ENCODE peak calls at places on chromosome 10, in seven cellular contexts. X is fibroblast of lung, A is dorsolateral prefrontal cortex, Q is IMR-90, Y is upper lobe of right lung, G is HCT116, T is BJ. V is an unnamed sample.

GRCh38 chr10:14466256-14466655 is 135.5 kb upstream of the FRMD4A start:
- DNase-seq in X (peak; percentile 92), A (no peak), Q (peak; percentile 49), Y (no peak), G (no peak), T (no peak), V (no peak)

GRCh38 chr10:42488416-42488815 is 150.0 kb downstream of the ZNF33B start:
- DNase-seq in X (no peak), A (no peak), Q (peak; percentile 31), Y (no peak), G (no peak), T (peak; percentile 36), V (peak; percentile 60)

GRCh38 chr10:2938869-2939268 is 128.5 kb upstream of the PFKP start:
- DNase-seq in X (peak; percentile 11), A (no peak), Q (peak; percentile 21), Y (no peak), G (no peak), T (no peak), V (no peak)

GRCh38 chr10:95767884-95768556 is 12.1 kb downstream of the ENTPD1 start:
- DNase-seq in X (peak; percentile 10), A (no peak), Q (peak; percentile 66), Y (no peak), G (no peak), T (peak; percentile 5), V (peak; percentile 77)

GRCh38 chr10:43218206-43218950 is 48.5 kb downstream of the RASGEF1A start:
- DNase-seq in X (peak; percentile 86), A (peak; percentile 65), Q (no peak), Y (peak; percentile 44), G (no peak), T (no peak), V (no peak)

GRCh38 chr10:70584941-70585544 is 17.5 kb downstream of the PRF1 start:
- DNase-seq in X (peak; percentile 33), A (no peak), Q (no peak), Y (peak; percentile 61), G (no peak), T (no peak), V (peak; percentile 18)

GRCh38 chr10:89163265-89163995 is 43.7 kb downstream of the CH25H start:
- DNase-seq in X (no peak), A (peak; percentile 50), Q (no peak), Y (no peak), G (no peak), T (no peak), V (peak; percentile 42)

GRCh38 chr10:21526184-21526951 is 886 bp upstream of the SKIDA1 start:
- DNase-seq in X (peak; percentile 89), A (peak; percentile 72), Q (peak; percentile 64), Y (peak; percentile 93), G (no peak), T (no peak), V (peak; percentile 74)

GRCh38 chr10:28991738-28992270 is 297.1 kb upstream of the LYZL1 start:
- DNase-seq in X (peak; percentile 83), A (no peak), Q (peak; percentile 53), Y (no peak), G (peak; percentile 68), T (no peak), V (no peak)

GRCh38 chr10:97732052-97732359 is 4.9 kb upstream of the ZFYVE27 start:
- DNase-seq in X (no peak), A (no peak), Q (no peak), Y (no peak), G (no peak), T (no peak), V (no peak)
- TF ChIP-seq CTCF in X (no peak), A (no peak), Q (no peak), Y (no peak), G (no peak), T (no peak), V (no peak)

GRCh38 chr10:49010295-49010694 is 70.7 kb upstream of the LRRC18 start:
- DNase-seq in X (no peak), A (no peak), Q (no peak), Y (peak; percentile 58), G (no peak), T (no peak), V (no peak)

GRCh38 chr10:49009231-49009979 is 69.8 kb upstream of the LRRC18 start:
- DNase-seq in X (no peak), A (no peak), Q (no peak), Y (no peak), G (no peak), T (no peak), V (no peak)

GRCh38 chr10:49012603-49013002 is 73.0 kb upstream of the LRRC18 start:
- DNase-seq in X (no peak), A (no peak), Q (no peak), Y (peak; percentile 52), G (no peak), T (no peak), V (no peak)

GRCh38 chr10:49011756-49012155 is 72.1 kb upstream of the LRRC18 start:
- DNase-seq in X (no peak), A (no peak), Q (no peak), Y (peak; percentile 58), G (no peak), T (no peak), V (no peak)

GRCh38 chr10:49010831-49011230 is 71.2 kb upstream of the LRRC18 start:
- DNase-seq in X (no peak), A (no peak), Q (no peak), Y (peak; percentile 28), G (no peak), T (no peak), V (no peak)
- H3K4me3 ChIP-seq in X (no peak overlapping the region), A (no peak overlapping the region), Q (no peak overlapping the region), Y (no peak overlapping the region), G (no peak overlapping the region), T (no peak overlapping the region), V (no peak overlapping the region)

GRCh38 chr10:18102404-18102803 is 37.8 kb upstream of the CACNB2 start:
- DNase-seq in X (no peak), A (no peak), Q (no peak), Y (no peak), G (no peak), T (no peak), V (no peak)
- TF ChIP-seq CTCF in X (no peak), A (no peak), Q (no peak), Y (no peak), G (no peak), T (no peak), V (no peak)

DNA sequence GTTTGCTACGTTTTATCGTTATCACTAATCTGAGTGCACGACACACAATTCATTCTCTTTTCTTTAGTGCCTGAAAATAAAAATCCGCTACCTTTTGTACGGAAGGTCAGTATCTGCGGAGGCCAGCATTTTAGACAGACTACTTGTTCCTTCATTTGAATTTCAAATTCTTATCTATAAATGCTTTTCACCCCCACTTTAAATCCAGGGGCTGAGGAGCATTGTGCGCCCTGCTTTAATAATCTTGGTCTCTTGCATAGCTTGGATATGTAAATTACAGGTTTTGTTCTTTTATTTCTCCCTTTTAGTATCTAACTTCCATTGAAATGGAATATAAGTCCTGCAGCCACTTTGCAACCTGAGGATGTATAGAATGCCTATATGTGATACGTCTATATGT is 44.7 kb downstream of the NRP1 start:
- DNase-seq in X (no peak), A (no peak), Q (no peak), Y (no peak), G (no peak), T (no peak), V (no peak)
- H3K4me3 ChIP-seq in X (no peak overlapping the region), A (no peak overlapping the region), Q (no peak overlapping the region), Y (no peak overlapping the region), G (no peak overlapping the region), T (no peak overlapping the region), V (no peak overlapping the region)

GRCh38 chr10:131570716-131571307 is 259.3 kb upstream of the TCERG1L start:
- DNase-seq in X (no peak), A (peak; percentile 5), Q (no peak), Y (no peak), G (no peak), T (no peak), V (no peak)

GRCh38 chr10:131571346-131571745 is 259.8 kb upstream of the TCERG1L start:
- DNase-seq in X (no peak), A (peak; percentile 9), Q (no peak), Y (no peak), G (no peak), T (no peak), V (no peak)

GRCh38 chr10:131568866-131569265 is 257.3 kb upstream of the TCERG1L start:
- DNase-seq in X (no peak), A (peak; percentile 4), Q (no peak), Y (no peak), G (no peak), T (no peak), V (no peak)

GRCh38 chr10:131571845-131572244 is 260.3 kb upstream of the TCERG1L start:
- DNase-seq in X (no peak), A (peak; percentile 9), Q (no peak), Y (no peak), G (no peak), T (no peak), V (no peak)

DNA sequence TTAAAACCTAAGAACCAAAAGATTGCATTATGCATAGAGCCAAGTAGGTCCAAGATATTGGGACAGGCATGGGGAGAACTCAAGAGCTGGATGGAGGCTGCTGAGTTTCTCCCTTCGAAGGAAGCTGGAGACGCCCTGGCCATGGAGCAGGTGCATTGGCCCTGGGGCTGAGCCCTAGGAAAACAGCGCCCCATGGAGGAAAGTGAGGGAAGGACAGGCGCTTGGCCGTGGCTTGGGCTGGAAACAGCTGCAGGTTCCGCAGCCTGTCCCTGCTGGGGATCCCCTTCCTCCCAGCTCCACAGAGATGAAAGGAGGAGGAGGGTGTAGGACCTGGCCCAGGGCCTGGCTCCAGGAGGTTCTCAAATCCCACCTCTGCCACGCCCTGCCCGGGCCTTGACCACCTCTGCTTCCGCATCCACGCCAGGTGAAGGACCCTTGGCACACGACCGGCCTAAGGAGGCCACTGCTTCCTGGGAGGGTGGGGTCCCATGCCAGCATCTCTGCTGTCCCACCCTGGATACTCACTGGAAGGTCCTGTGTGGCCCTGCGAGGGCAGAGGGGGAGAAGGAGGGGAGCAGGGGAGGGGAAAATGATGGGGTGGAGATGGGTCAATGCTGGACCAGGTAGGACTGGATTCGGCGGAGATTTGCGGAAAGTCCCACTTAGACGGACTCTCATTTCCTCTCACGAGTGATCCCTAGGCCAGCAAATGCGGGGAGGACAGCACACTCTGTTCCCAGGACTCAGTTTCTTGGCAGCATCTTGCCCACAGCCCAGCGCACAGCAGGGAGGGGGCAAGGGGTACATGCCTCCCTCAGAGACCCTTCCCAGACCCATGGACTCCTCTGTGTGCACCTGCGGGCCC is 258.6 kb upstream of the TCERG1L start:
- DNase-seq in X (no peak), A (peak; percentile 16), Q (no peak), Y (no peak), G (no peak), T (no peak), V (no peak)
- TF ChIP-seq CTCF in X (no peak), A (peak; percentile 19), Q (no peak), Y (no peak), G (peak; percentile 36), T (no peak), V (no peak)